ENCODE peak calls at places on chromosomes 12 and 14, in ten cellular contexts. A, K, O, D, V, C, E, W, Q and J are unnamed samples.

GRCh38 chr14:87944987-87945604 is 47.9 kb downstream of the GALC start:
- DNase-seq in V (no peak), O (no peak), D (peak), Q (no peak), C (no peak), E (peak), W (peak), K (no peak), A (peak), J (peak)

GRCh38 chr12:14993537-14994266 is 20.9 kb downstream of the PDE6H start:
- DNase-seq in V (no peak), Q (no peak), O (no peak), W (peak), E (peak), C (no peak), A (peak), K (no peak), D (peak), J (peak)

GRCh38 chr12:47938093-47938492 is 25.3 kb upstream of the TMEM106C start:
- DNase-seq in K (no peak), V (no peak), A (peak), C (peak), Q (no peak), O (no peak), E (peak), W (peak), D (peak), J (peak)

GRCh38 chr12:13668880-13669279 is 312.5 kb downstream of the GRIN2B start:
- DNase-seq in W (no peak), A (no peak), D (no peak), V (no peak), K (no peak), Q (no peak), O (no peak), E (no peak), C (no peak), J (no peak)

GRCh38 chr14:50388256-50388931 is 8.3 kb downstream of the CDKL1 start:
- DNase-seq in E (no peak), K (no peak), O (no peak), A (no peak), W (no peak), D (no peak), Q (no peak), V (no peak), C (no peak), J (peak)

GRCh38 chr12:31645944-31646343 is 13.5 kb upstream of the ETFBKMT start:
- DNase-seq in E (no peak), Q (no peak), O (no peak), K (no peak), V (no peak), D (no peak), W (no peak), A (no peak), C (no peak), J (no peak)

GRCh38 chr12:94640134-94640928 is 10.0 kb downstream of the TMCC3 start:
- DNase-seq in K (no peak), C (no peak), D (peak), W (peak), O (no peak), Q (no peak), E (peak), A (peak), V (no peak), J (peak)

GRCh38 chr12:56221233-56221756 is 427 bp downstream of the RNF41 start:
- DNase-seq in K (peak), D (peak), E (peak), A (peak), Q (peak), C (no peak), W (peak), O (peak), V (peak), J (peak)

GRCh38 chr12:56237552-56237951 is 7.7 kb downstream of the SLC39A5 start:
- DNase-seq in E (peak), C (no peak), K (no peak), W (peak), D (no peak), V (no peak), A (no peak), O (no peak), Q (no peak), J (no peak)

GRCh38 chr14:70919774-70920173 is 12.5 kb downstream of the PCNX1 start:
- DNase-seq in K (no peak), W (peak), Q (no peak), A (no peak), D (peak), C (no peak), O (no peak), V (no peak), E (peak), J (peak)

GRCh38 chr14:64838656-64839055 is 41.1 kb downstream of the SPTB start:
- DNase-seq in Q (no peak), W (no peak), O (no peak), C (no peak), D (peak), A (no peak), E (no peak), K (no peak), V (no peak), J (no peak)

GRCh38 chr12:12784116-12784515 is 1.3 kb upstream of the APOLD1 start:
- DNase-seq in C (no peak), E (no peak), V (no peak), Q (no peak), D (no peak), K (no peak), A (no peak), W (no peak), O (no peak), J (no peak)

GRCh38 chr12:27015730-27016076 is 1.5 kb upstream of the TM7SF3 start:
- DNase-seq in E (peak), V (no peak), K (no peak), C (no peak), W (peak), D (peak), Q (no peak), O (no peak), A (peak), J (peak)

GRCh38 chr12:78101181-78101876 is 270.6 kb downstream of the NAV3 start:
- DNase-seq in W (no peak), C (no peak), V (no peak), O (no peak), E (no peak), A (no peak), D (peak), Q (no peak), K (no peak), J (peak)

GRCh38 chr12:70383484-70383883 is 17.4 kb downstream of the KCNMB4 start:
- DNase-seq in K (no peak), D (no peak), Q (no peak), O (no peak), V (no peak), A (peak), W (peak), E (peak), C (no peak), J (peak)

GRCh38 chr14:34999500-34999899 is 16.7 kb downstream of the SRP54 start:
- DNase-seq in Q (no peak), A (no peak), O (no peak), W (no peak), C (no peak), V (no peak), K (no peak), E (no peak), D (no peak), J (no peak)

GRCh38 chr12:66903782-66904396 is 225.0 kb upstream of the GRIP1 start:
- DNase-seq in D (peak), O (no peak), C (no peak), A (no peak), V (no peak), K (no peak), Q (no peak), E (no peak), W (peak), J (no peak)

GRCh38 chr12:19675361-19675760 is 236.1 kb downstream of the AEBP2 start:
- DNase-seq in O (no peak), C (no peak), D (no peak), V (no peak), E (no peak), Q (no peak), K (no peak), W (no peak), A (no peak), J (no peak)

GRCh38 chr14:77339407-77339806 is 18.6 kb downstream of the GSTZ1 start:
- DNase-seq in K (no peak), Q (no peak), E (peak), D (peak), C (no peak), A (peak), O (no peak), V (no peak), W (peak), J (no peak)

GRCh38 chr14:103995876-103996275 is 53.5 kb upstream of the RD3L start:
- DNase-seq in O (peak), W (no peak), V (no peak), A (no peak), K (no peak), Q (no peak), D (no peak), E (no peak), C (no peak), J (no peak)

GRCh38 chr12:124687695-124688301 is 120.4 kb upstream of the NCOR2 start:
- DNase-seq in O (no peak), K (no peak), V (no peak), W (peak), Q (no peak), E (peak), A (peak), C (no peak), D (no peak), J (peak)

GRCh38 chr12:104063712-104064030 is 660 bp upstream of the HCFC2 start:
- DNase-seq in Q (no peak), V (no peak), W (peak), D (no peak), A (no peak), K (no peak), C (no peak), O (no peak), E (no peak), J (peak)

GRCh38 chr14:92637228-92637627 is 111.2 kb downstream of the LGMN start:
- DNase-seq in D (no peak), Q (no peak), W (peak), K (no peak), E (peak), C (no peak), O (no peak), A (no peak), V (no peak), J (no peak)

GRCh38 chr14:48937796-48938195 is 648.4 kb downstream of the RPS29 start:
- DNase-seq in E (no peak), Q (no peak), C (no peak), O (no peak), W (no peak), A (peak), K (no peak), D (no peak), V (no peak), J (no peak)

GRCh38 chr14:75011356-75012097 is 8.8 kb downstream of the EIF2B2 start:
- DNase-seq in Q (no peak), D (peak), O (no peak), K (no peak), C (no peak), V (no peak), A (peak), E (peak), W (peak), J (peak)

GRCh38 chr14:91108941-91109611 is 4.8 kb upstream of the DGLUCY start:
- DNase-seq in A (no peak), V (peak), K (peak), D (peak), Q (peak), W (no peak), O (no peak), C (no peak), E (no peak), J (no peak)

GRCh38 chr12:112577473-112578334 is 159.0 kb downstream of the PTPN11 start:
- DNase-seq in E (no peak), Q (no peak), V (no peak), C (no peak), D (no peak), W (no peak), O (no peak), K (no peak), A (no peak), J (no peak)

GRCh38 chr14:75794615-75795038 is 133.6 kb downstream of the TTLL5 start:
- DNase-seq in Q (no peak), W (peak), K (no peak), D (peak), A (peak), E (peak), V (no peak), C (peak), O (no peak), J (peak)

GRCh38 chr12:120175062-120175461 is 19.5 kb downstream of the GCN1 start:
- DNase-seq in C (no peak), W (no peak), O (no peak), Q (no peak), K (no peak), V (no peak), D (no peak), A (no peak), E (no peak), J (no peak)

GRCh38 chr12:111444706-111445310 is 39.1 kb downstream of the SH2B3 start:
- DNase-seq in A (peak), D (no peak), E (peak), V (peak), C (no peak), K (peak), Q (no peak), W (peak), O (no peak), J (peak)

GRCh38 chr12:47975816-47976215 is 12.4 kb downstream of the TMEM106C start:
- DNase-seq in K (no peak), O (no peak), A (no peak), Q (no peak), V (no peak), W (no peak), D (no peak), E (no peak), C (no peak), J (no peak)

GRCh38 chr14:70885343-70886014 is 21.8 kb upstream of the PCNX1 start:
- DNase-seq in Q (no peak), C (no peak), A (no peak), E (no peak), V (no peak), O (no peak), D (no peak), W (no peak), K (no peak), J (no peak)

GRCh38 chr12:26028953-26029740 is 70.7 kb downstream of the RASSF8 start:
- DNase-seq in E (peak), D (peak), K (no peak), W (peak), Q (no peak), O (no peak), C (peak), A (peak), V (no peak), J (peak)

GRCh38 chr12:24175281-24175680 is 225.8 kb upstream of the SOX5 start:
- DNase-seq in W (no peak), E (no peak), D (no peak), Q (no peak), V (no peak), C (no peak), O (no peak), A (no peak), K (no peak), J (no peak)

GRCh38 chr12:106753526-106753925 is 21.0 kb upstream of the RIC8B start:
- DNase-seq in D (no peak), O (no peak), V (no peak), E (no peak), K (no peak), C (no peak), A (no peak), W (no peak), Q (no peak), J (no peak)

GRCh38 chr14:58663494-58664111 is 25.8 kb downstream of the DACT1 start:
- DNase-seq in E (peak), O (no peak), D (no peak), K (no peak), C (peak), Q (no peak), A (peak), W (peak), V (no peak), J (peak)

GRCh38 chr12:113896841-113897240 is 69.3 kb downstream of the RBM19 start:
- DNase-seq in K (no peak), Q (no peak), D (no peak), W (no peak), A (no peak), O (no peak), E (no peak), C (no peak), V (no peak), J (no peak)

GRCh38 chr12:64178122-64178521 is 44.0 kb downstream of the KICS2 start:
- DNase-seq in D (peak), A (peak), K (no peak), V (no peak), O (no peak), Q (no peak), W (peak), E (peak), C (no peak), J (peak)

DNA sequence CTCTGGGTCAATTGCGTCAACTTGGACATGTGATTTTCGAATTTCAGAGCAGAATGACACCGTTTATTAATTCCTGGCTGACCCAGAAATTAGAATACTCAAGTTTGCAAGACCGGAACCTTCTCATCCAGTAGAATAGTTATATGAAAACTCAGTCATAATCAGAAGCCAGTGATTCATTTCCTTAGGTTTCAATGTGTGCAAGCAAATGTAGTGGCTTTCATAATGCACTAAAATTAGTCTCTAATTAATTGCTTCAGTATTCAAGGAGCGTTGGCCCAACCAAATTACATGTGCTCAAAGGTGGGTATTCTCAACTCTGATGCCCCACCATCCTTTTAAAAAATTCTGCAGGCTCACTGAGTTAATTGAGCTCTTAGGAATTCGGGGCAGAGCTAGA is 55.3 kb downstream of the DAO start:
- DNase-seq in D (no peak), E (no peak), W (no peak), C (no peak), Q (no peak), K (no peak), A (no peak), V (no peak), O (no peak), J (no peak)
- H3K4me3 ChIP-seq in D (no peak), E (no peak), W (no peak), C (no peak), Q (no peak), K (no peak), A (no peak), V (no peak), O (no peak), J (no peak)

DNA sequence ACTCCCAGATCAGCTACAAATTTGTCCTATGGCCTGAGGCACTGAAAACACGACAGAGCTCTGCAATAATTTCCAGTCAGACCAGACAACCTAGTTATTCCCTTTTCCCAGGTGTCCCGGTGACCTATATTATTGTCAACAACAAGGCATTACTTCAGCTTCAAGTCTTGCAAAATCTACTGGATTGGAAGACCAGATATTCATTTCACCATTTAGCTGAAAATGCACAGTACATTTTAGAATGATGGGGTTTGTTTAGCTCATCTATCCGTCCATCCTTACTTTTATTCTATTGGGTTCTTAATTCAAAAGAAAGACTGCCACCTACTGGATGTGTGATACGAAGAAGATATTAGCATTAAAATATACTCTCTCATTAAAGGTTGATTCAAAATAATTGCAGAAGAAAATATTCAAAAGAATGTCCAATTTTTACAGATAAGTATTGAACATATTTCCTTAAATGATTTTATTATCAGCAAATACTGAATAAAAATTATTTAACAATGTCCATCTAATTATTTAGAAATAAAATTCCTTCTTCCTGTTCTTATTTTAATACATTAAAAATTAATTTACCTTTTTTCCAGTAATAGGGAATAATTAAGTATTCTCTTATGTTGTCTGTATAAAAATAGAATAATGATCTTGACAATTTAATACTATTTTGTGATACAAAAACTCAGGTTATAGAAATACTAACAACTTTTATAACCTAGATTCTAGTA is 244.9 kb upstream of the LRIG3 start:
- DNase-seq in D (peak), O (no peak), C (peak), K (no peak), W (peak), V (no peak), Q (no peak), E (peak), A (peak), J (peak)
- TF ChIP-seq CTCF in D (peak), O (peak), C (peak), K (peak), W (peak), V (peak), Q (no peak), E (peak), A (peak), J (peak)

GRCh38 chr12:133106253-133106652 is 23.8 kb downstream of the ZNF891 start:
- DNase-seq in O (no peak), Q (no peak), E (no peak), V (no peak), C (no peak), A (no peak), K (no peak), W (peak), D (no peak), J (peak)

GRCh38 chr12:133107121-133107520 is 23.0 kb downstream of the ZNF891 start:
- DNase-seq in V (no peak), K (no peak), Q (no peak), O (no peak), C (no peak), A (no peak), E (no peak), W (no peak), D (no peak), J (no peak)

GRCh38 chr12:133108150-133108549 is 21.9 kb downstream of the ZNF891 start:
- DNase-seq in D (no peak), V (no peak), C (no peak), A (no peak), E (no peak), K (no peak), W (no peak), O (no peak), Q (no peak), J (no peak)

GRCh38 chr12:133105620-133106019 is 24.5 kb downstream of the ZNF891 start:
- DNase-seq in A (no peak), C (no peak), Q (no peak), V (no peak), K (no peak), D (no peak), O (no peak), E (no peak), W (peak), J (peak)
- H3K4me3 ChIP-seq in A (no peak), C (no peak), Q (no peak), V (no peak), K (no peak), D (peak), O (peak), E (no peak), W (no peak), J (no peak)

DNA sequence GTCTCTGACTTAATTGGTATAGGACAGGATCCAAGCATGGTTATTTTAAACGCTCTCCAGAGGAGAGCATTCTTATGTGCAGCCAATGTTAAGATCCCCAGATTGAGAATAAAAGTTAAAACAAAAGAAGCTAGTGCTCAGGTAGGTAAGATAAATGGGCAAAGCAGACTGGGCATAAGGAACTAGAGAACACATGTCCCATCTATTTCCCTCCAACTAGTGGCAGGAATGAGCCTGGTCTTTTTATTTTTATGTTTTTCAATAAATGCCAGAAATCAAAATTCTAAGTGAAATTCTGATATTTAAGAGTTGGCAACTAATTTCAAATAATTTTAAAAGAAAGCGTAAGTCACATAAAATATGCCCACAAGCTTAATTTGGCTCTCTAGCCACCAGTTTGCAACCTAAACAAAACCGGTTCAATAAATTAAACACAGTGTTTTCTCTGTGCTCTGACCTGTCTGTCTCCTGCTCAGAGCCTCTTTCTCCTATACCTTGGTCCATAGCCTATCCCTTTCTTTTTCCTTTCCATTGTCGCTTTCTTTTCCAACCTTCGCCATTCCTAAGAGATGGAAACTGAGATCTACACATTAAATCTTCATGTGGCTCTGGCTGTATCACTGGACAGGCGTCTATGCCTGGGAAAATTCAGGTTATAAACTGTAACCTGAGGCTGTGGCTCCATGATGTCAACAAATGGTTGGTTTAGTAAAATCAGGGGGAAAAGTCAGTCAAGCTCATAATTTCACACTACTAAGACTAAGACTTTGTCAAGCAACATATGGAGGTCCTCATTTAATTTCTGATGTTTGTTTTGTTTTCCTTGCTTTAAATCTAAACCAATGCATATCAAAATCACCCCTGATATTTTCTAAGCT is 5.5 kb downstream of the SLC38A1 start:
- DNase-seq in V (no peak), Q (no peak), O (no peak), C (no peak), E (no peak), A (no peak), D (no peak), K (no peak), W (no peak), J (no peak)
- TF ChIP-seq CTCF in V (no peak), Q (no peak), O (no peak), C (peak), E (peak), A (peak), D (peak), K (no peak), W (peak), J (peak)